ENCODE peak calls at places on chromosomes 3 and 15, in ten cellular contexts. J is stimulated activated CD8-positive, alpha-beta memory T cell treated with anti-CD3 and anti-CD28 coated beads, Interleukin-12 subunit alpha, Interleukin-12 subunit beta, amount 100 ng/mL, for 4 hours; C is GM03348; U is effector CD4-positive, alpha-beta T cell; Z is activated CD4-positive, alpha-beta memory T cell treated with anti-CD3 and anti-CD28 coated beads, Interleukin-2, amount 10 ng/mL, durations not matched to agents 7 days and 5 days; E is A673; S is MM.1S; L is EL; O is fibroblast of the aortic adventitia; Y is HEK293T. P is an unnamed sample.

GRCh38 chr15:45790325-45790943 is 155.6 kb downstream of the SQOR start:
- DNase-seq in J (no peak), C (peak; percentile 49), U (no peak), Z (no peak), E (peak; percentile 49), S (peak; percentile 38), L (peak; percentile 8), O (peak; percentile 36), Y (peak; percentile 6), P (peak; percentile 60)

GRCh38 chr3:115239717-115240116 is 92.6 kb upstream of the ZBTB20 start:
- DNase-seq in J (no peak), C (peak; percentile 76), U (no peak), Z (no peak), E (peak; percentile 86), S (no peak), L (peak; percentile 97), O (peak; percentile 99), Y (peak; percentile 20), P (peak; percentile 68)

GRCh38 chr3:48695113-48695753 is 9.5 kb upstream of the NCKIPSD start:
- DNase-seq in J (no peak), C (peak; percentile 78), U (no peak), Z (no peak), E (peak; percentile 57), S (no peak), L (peak; percentile 58), O (peak; percentile 64), Y (no peak), P (no peak)

GRCh38 chr3:49339593-49339946 is 283 bp downstream of the USP4 start:
- DNase-seq in J (peak; percentile 15), C (peak; percentile 55), U (no peak), Z (peak; percentile 41), E (no peak), S (no peak), L (no peak), O (no peak), Y (peak; percentile 45), P (no peak)

GRCh38 chr3:169812844-169813677 is at the start of the genes LRRC34 and LRRIQ4:
- DNase-seq in J (peak; percentile 46), C (peak; percentile 69), U (peak; percentile 39), Z (peak; percentile 85), E (peak; percentile 91), S (peak; percentile 93), L (peak; percentile 86), O (peak; percentile 58), Y (peak; percentile 70), P (peak; percentile 95)

GRCh38 chr3:100928638-100929428 is 64.4 kb downstream of the ABI3BP start:
- DNase-seq in J (no peak), C (peak; percentile 44), U (no peak), Z (no peak), E (no peak), S (no peak), L (peak; percentile 80), O (peak; percentile 98), Y (no peak), P (no peak)

GRCh38 chr3:50248387-50248786 is 12.4 kb downstream of the GNAI2 start:
- DNase-seq in J (no peak), C (no peak), U (no peak), Z (no peak), E (no peak), S (no peak), L (peak; percentile 58), O (no peak), Y (no peak), P (no peak)

GRCh38 chr15:60751985-60752952 is 273.3 kb upstream of the ICE2 start:
- DNase-seq in J (no peak), C (no peak), U (no peak), Z (no peak), E (no peak), S (no peak), L (peak; percentile 38), O (peak; percentile 52), Y (peak; percentile 10), P (no peak)

GRCh38 chr3:41961061-41961749 is 698 bp downstream of the ULK4 start:
- DNase-seq in J (peak; percentile 37), C (peak; percentile 64), U (peak; percentile 55), Z (peak; percentile 65), E (peak; percentile 35), S (peak; percentile 64), L (peak; percentile 67), O (peak; percentile 57), Y (peak; percentile 52), P (peak; percentile 35)

P was measured in SK-N-DZ.